ENCODE peak calls at places on chromosome 10, in four cellular contexts. Y, D, A and U are unnamed samples.

GRCh38 chr10:118107541-118107940 is 60.8 kb upstream of the RAB11FIP2 start:
- DNase-seq in Y (no peak), D (no peak), A (no peak), U (no peak)

GRCh38 chr10:73823391-73823790 is 12.0 kb upstream of the NDST2 start:
- DNase-seq in Y (no peak), D (no peak), A (no peak), U (no peak)

GRCh38 chr10:112362833-112363232 is 11.1 kb upstream of the ACSL5 start:
- DNase-seq in Y (no peak), D (no peak), A (no peak), U (no peak)

GRCh38 chr10:72291019-72291532 is 17.4 kb downstream of the DDIT4 start:
- DNase-seq in Y (no peak), D (no peak), A (peak), U (peak)

GRCh38 chr10:127406018-127406550 is 143.0 kb upstream of the NPS start:
- DNase-seq in Y (no peak), D (no peak), A (no peak), U (no peak)

GRCh38 chr10:88881335-88881734 is 1.3 kb downstream of the STAMBPL1 start:
- DNase-seq in Y (no peak), D (no peak), A (no peak), U (no peak)

GRCh38 chr10:71769279-71769823 is 4.0 kb downstream of the VSIR start:
- DNase-seq in Y (no peak), D (peak), A (no peak), U (no peak)

GRCh38 chr10:23198610-23198939 is 6.5 kb downstream of the PTF1A start:
- DNase-seq in Y (no peak), D (no peak), A (no peak), U (no peak)

GRCh38 chr10:49280001-49280408 is 19.0 kb upstream of the C10orf71 start:
- DNase-seq in Y (no peak), D (no peak), A (no peak), U (no peak)

GRCh38 chr10:35821339-35821911 is 179.3 kb upstream of the FZD8 start:
- DNase-seq in Y (no peak), D (peak), A (no peak), U (no peak)

GRCh38 chr10:44310762-44311562 is 73.9 kb downstream of the CXCL12 start:
- DNase-seq in Y (peak), D (no peak), A (peak), U (peak)

GRCh38 chr10:112208292-112208691 is 24.7 kb upstream of the GPAM start:
- DNase-seq in Y (no peak), D (no peak), A (no peak), U (no peak)

GRCh38 chr10:131723601-131724530 is 176.9 kb upstream of the PPP2R2D start:
- DNase-seq in Y (no peak), D (no peak), A (no peak), U (no peak)

GRCh38 chr10:21399392-21400015 is 126.0 kb downstream of the SKIDA1 start:
- DNase-seq in Y (no peak), D (no peak), A (no peak), U (no peak)

GRCh38 chr10:91556691-91557529 is 76.0 kb downstream of the PPP1R3C start:
- DNase-seq in Y (peak), D (no peak), A (no peak), U (no peak)

GRCh38 chr10:22648547-22648961 is 65.8 kb downstream of the PIP4K2A start:
- DNase-seq in Y (no peak), D (peak), A (no peak), U (no peak)

GRCh38 chr10:75038335-75038734 is 73.1 kb upstream of the SAMD8 start:
- DNase-seq in Y (no peak), D (no peak), A (no peak), U (no peak)

GRCh38 chr10:83995932-83996331 is 143.4 kb upstream of the GHITM start:
- DNase-seq in Y (no peak), D (no peak), A (no peak), U (no peak)

GRCh38 chr10:86100581-86101061 is 266.0 kb downstream of the GRID1 start:
- DNase-seq in Y (no peak), D (no peak), A (peak), U (peak)

GRCh38 chr10:101224910-101225823 is 4.1 kb downstream of the LBX1 start:
- DNase-seq in Y (no peak), D (no peak), A (no peak), U (peak)

GRCh38 chr10:73759512-73760115 is 15.4 kb downstream of the SEC24C start:
- DNase-seq in Y (no peak), D (no peak), A (no peak), U (no peak)

GRCh38 chr10:79179404-79180309 is 110.9 kb downstream of the ZMIZ1 start:
- DNase-seq in Y (no peak), D (no peak), A (peak), U (no peak)

GRCh38 chr10:34736976-34737771 is 77.9 kb downstream of the PARD3 start:
- DNase-seq in Y (no peak), D (no peak), A (no peak), U (no peak)

GRCh38 chr10:483266-483665 is 206.2 kb downstream of the DIP2C start:
- DNase-seq in Y (peak), D (no peak), A (no peak), U (no peak)

GRCh38 chr10:77416327-77417135 is 221.1 kb downstream of the KCNMA1 start:
- DNase-seq in Y (no peak), D (no peak), A (no peak), U (peak)

GRCh38 chr10:113617086-113617485 is 46.8 kb downstream of the NRAP start:
- DNase-seq in Y (peak), D (no peak), A (no peak), U (no peak)

GRCh38 chr10:112271982-112272381 is 11.2 kb upstream of the TECTB start:
- DNase-seq in Y (no peak), D (no peak), A (no peak), U (no peak)

GRCh38 chr10:31143331-31143935 is 111.8 kb upstream of the ZNF438 start:
- DNase-seq in Y (no peak), D (no peak), A (no peak), U (no peak)

GRCh38 chr10:1050145-1050544 is 1.2 kb upstream of the IDI1 start:
- DNase-seq in Y (no peak), D (no peak), A (peak), U (no peak)

GRCh38 chr10:130179640-130180039 is 43.4 kb downstream of the GLRX3 start:
- DNase-seq in Y (no peak), D (no peak), A (peak), U (peak)

GRCh38 chr10:131167036-131167860 is 144.3 kb downstream of the TCERG1L start:
- DNase-seq in Y (no peak), D (no peak), A (no peak), U (no peak)

GRCh38 chr10:125823663-125824251 is 411 bp downstream of the BCCIP start:
- DNase-seq in Y (no peak), D (no peak), A (no peak), U (no peak)

GRCh38 chr10:9262770-9263169 is 1208.3 kb downstream of the GATA3 start:
- DNase-seq in Y (no peak), D (no peak), A (no peak), U (no peak)
- TF ChIP-seq JUND in Y (no peak), D (no peak), A (no peak), U (no peak)

DNA sequence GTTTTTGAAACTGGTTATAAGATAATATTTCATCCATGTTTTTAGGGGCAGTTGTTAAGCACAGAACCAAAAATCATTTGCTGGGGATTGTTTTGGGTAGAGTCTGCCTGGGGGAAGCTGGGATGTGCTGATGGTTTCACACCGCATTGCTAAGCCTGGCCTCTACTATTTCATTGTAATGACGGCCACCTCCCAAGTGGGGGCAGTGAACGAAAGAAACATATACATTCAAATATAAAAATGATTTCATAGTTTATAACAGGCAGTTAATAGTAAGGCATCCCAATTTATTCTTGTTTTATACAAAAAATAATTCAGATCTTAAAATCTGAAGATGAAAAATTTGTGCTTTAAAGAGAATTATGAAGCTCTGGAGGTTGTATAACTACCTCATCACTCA is 750.8 kb downstream of the REEP3 start:
- DNase-seq in Y (no peak), D (no peak), A (peak), U (no peak)
- TF ChIP-seq JUND in Y (no peak), D (no peak), A (no peak), U (no peak)

GRCh38 chr10:3139135-3139910 is 33.3 kb downstream of the PITRM1 start:
- DNase-seq in Y (no peak), D (no peak), A (no peak), U (no peak)
- TF ChIP-seq JUND in Y (no peak), D (no peak), A (no peak), U (no peak)

GRCh38 chr10:92688573-92688926 is 1.2 kb upstream of the HHEX start:
- DNase-seq in Y (no peak), D (no peak), A (no peak), U (no peak)
- TF ChIP-seq JUND in Y (no peak), D (no peak), A (no peak), U (no peak)